ENCODE peak calls at places on chromosomes 4 and X, in ten cellular contexts. S is GM12864; I is body of pancreas; G is cardiac fibroblast; C is nucleus accumbens; O is left cardiac atrium; W is kidney epithelial cell; Q is activated T-helper 1 cell treated with anti-CD3 and anti-CD28 coated beads, Interleukin-2, amount 50 U/mL, for 16 hours; M is H54; Y is fibroblast of lung. H is an unnamed sample.

GRCh38 chr4:15004701-15005301 is 2.5 kb downstream of the CPEB2 start:
- DNase-seq in S (no peak), I (peak; percentile 89), G (peak; percentile 81), C (peak; percentile 73), O (peak; percentile 89), W (no peak), Q (peak; percentile 6), M (no peak), Y (peak; percentile 76), H (peak; percentile 63)

GRCh38 chrX:1679238-1679637 is 64.4 kb downstream of the ASMT start:
- DNase-seq in S (no peak), I (no peak), G (no peak), C (no peak), O (no peak), W (no peak), Q (no peak), M (no peak), Y (no peak), H (no peak)

GRCh38 chr4:13872145-13872544 is 244.6 kb upstream of the BOD1L1 start:
- DNase-seq in S (no peak), I (no peak), G (no peak), C (no peak), O (no peak), W (no peak), Q (no peak), M (no peak), Y (peak; percentile 31), H (no peak)

GRCh38 chrX:83501540-83501939 is 6.5 kb upstream of the POU3F4 start:
- DNase-seq in S (no peak), I (no peak), G (no peak), C (no peak), O (no peak), W (no peak), Q (no peak), M (no peak), Y (no peak), H (no peak)

GRCh38 chr4:1406416-1406945 is at the start of gene NKX1-1:
- DNase-seq in S (no peak), I (no peak), G (no peak), C (no peak), O (no peak), W (no peak), Q (no peak), M (no peak), Y (no peak), H (no peak)

GRCh38 chr4:15197005-15197404 is 194.7 kb downstream of the CPEB2 start:
- DNase-seq in S (no peak), I (no peak), G (peak; percentile 57), C (no peak), O (no peak), W (no peak), Q (no peak), M (no peak), Y (peak; percentile 51), H (no peak)

GRCh38 chr4:84877051-84877833 is 89.2 kb downstream of the WDFY3 start:
- DNase-seq in S (no peak), I (no peak), G (peak; percentile 35), C (no peak), O (no peak), W (no peak), Q (no peak), M (no peak), Y (no peak), H (no peak)

GRCh38 chrX:77276742-77277141 is 170.4 kb upstream of the FGF16 start:
- DNase-seq in S (no peak), I (no peak), G (no peak), C (no peak), O (no peak), W (no peak), Q (no peak), M (no peak), Y (no peak), H (no peak)

GRCh38 chr4:146346276-146346675 is 131.9 kb downstream of the REELD1 start:
- DNase-seq in S (no peak), I (no peak), G (no peak), C (no peak), O (no peak), W (no peak), Q (no peak), M (no peak), Y (no peak), H (no peak)

GRCh38 chrX:53440631-53441517 is 6.7 kb upstream of the HSD17B10 start:
- DNase-seq in S (no peak), I (peak; percentile 71), G (peak; percentile 66), C (peak; percentile 11), O (peak; percentile 86), W (no peak), Q (no peak), M (peak; percentile 7), Y (peak; percentile 73), H (no peak)

GRCh38 chr4:94390804-94391410 is 48.3 kb upstream of the HPGDS start:
- DNase-seq in S (no peak), I (no peak), G (no peak), C (no peak), O (no peak), W (no peak), Q (no peak), M (no peak), Y (peak; percentile 19), H (no peak)

GRCh38 chrX:50045808-50046207 is 123.4 kb downstream of the CLCN5 start:
- DNase-seq in S (no peak), I (no peak), G (no peak), C (no peak), O (no peak), W (no peak), Q (no peak), M (no peak), Y (no peak), H (no peak)

GRCh38 chr4:422587-422986 is 76.4 kb downstream of the ZNF721 start:
- DNase-seq in S (no peak), I (no peak), G (no peak), C (no peak), O (no peak), W (no peak), Q (no peak), M (no peak), Y (no peak), H (no peak)

H was measured in substantia nigra.